ENCODE peak calls at places on chromosomes 16 and 17, in nine cellular contexts. D, Y, B, X, N, W, J, V and P are unnamed samples.

GRCh38 chr16:78903237-78903636 is 697.3 kb downstream of the MAF start:
- DNase-seq in D (no peak), Y (no peak), B (no peak), X (no peak), N (no peak), W (no peak), J (no peak), V (no peak), P (no peak)

GRCh38 chr16:10368984-10369551 is 16.8 kb upstream of the ATF7IP2 start:
- DNase-seq in D (no peak), Y (no peak), B (no peak), X (no peak), N (peak; percentile 27), W (no peak), J (no peak), V (no peak), P (no peak)

GRCh38 chr17:36674278-36674650 is 72.9 kb downstream of the MRM1 start:
- DNase-seq in D (no peak), Y (peak; percentile 75), B (no peak), X (no peak), N (no peak), W (no peak), J (no peak), V (peak; percentile 20), P (peak; percentile 49)

GRCh38 chr17:73953206-73954033 is 250.1 kb upstream of the RPL38 start:
- DNase-seq in D (no peak), Y (no peak), B (no peak), X (no peak), N (no peak), W (no peak), J (no peak), V (no peak), P (no peak)

GRCh38 chr16:8937803-8938202 is 25.9 kb downstream of the USP7 start:
- DNase-seq in D (no peak), Y (no peak), B (no peak), X (no peak), N (no peak), W (no peak), J (no peak), V (no peak), P (no peak)

GRCh38 chr17:9509236-9509813 is 66.3 kb downstream of the STX8 start:
- DNase-seq in D (no peak), Y (no peak), B (no peak), X (no peak), N (no peak), W (no peak), J (no peak), V (no peak), P (no peak)

GRCh38 chr16:56090076-56090475 is 101.2 kb upstream of the GNAO1 start:
- DNase-seq in D (no peak), Y (no peak), B (no peak), X (no peak), N (no peak), W (no peak), J (no peak), V (no peak), P (no peak)

GRCh38 chr16:58088116-58088515 is 41.1 kb downstream of the CFAP20 start:
- DNase-seq in D (no peak), Y (no peak), B (no peak), X (no peak), N (no peak), W (no peak), J (no peak), V (no peak), P (no peak)

GRCh38 chr17:21313320-21313719 is 28.8 kb downstream of the MAP2K3 start:
- DNase-seq in D (no peak), Y (peak; percentile 23), B (no peak), X (no peak), N (no peak), W (no peak), J (no peak), V (no peak), P (no peak)

GRCh38 chr17:75289832-75290337 is 652 bp upstream of the SLC25A19 start:
- DNase-seq in D (no peak), Y (peak; percentile 79), B (peak; percentile 20), X (peak; percentile 46), N (no peak), W (peak; percentile 35), J (peak; percentile 43), V (peak; percentile 59), P (no peak)

GRCh38 chr17:44636562-44636961 is 19.7 kb upstream of the MEIOC start:
- DNase-seq in D (peak; percentile 45), Y (no peak), B (peak; percentile 61), X (no peak), N (peak; percentile 11), W (peak; percentile 71), J (no peak), V (no peak), P (no peak)

GRCh38 chr16:84577034-84577803 is 40.7 kb downstream of the COTL1 start:
- DNase-seq in D (no peak), Y (no peak), B (no peak), X (no peak), N (no peak), W (no peak), J (no peak), V (no peak), P (no peak)

GRCh38 chr17:30095507-30096244 is 20.9 kb upstream of the NSRP1 start:
- DNase-seq in D (peak; percentile 49), Y (no peak), B (peak; percentile 3), X (no peak), N (peak; percentile 26), W (peak; percentile 75), J (no peak), V (no peak), P (no peak)

GRCh38 chr17:36858119-36859002 is 78.9 kb upstream of the LHX1 start:
- DNase-seq in D (no peak), Y (no peak), B (no peak), X (no peak), N (no peak), W (no peak), J (no peak), V (no peak), P (no peak)

GRCh38 chr16:48099455-48099854 is 56.3 kb downstream of the ABCC12 start:
- DNase-seq in D (no peak), Y (no peak), B (no peak), X (no peak), N (no peak), W (no peak), J (no peak), V (no peak), P (no peak)

GRCh38 chr17:75843577-75844529 is at the start of gene UNC13D:
- DNase-seq in D (no peak), Y (peak; percentile 84), B (no peak), X (peak; percentile 49), N (peak; percentile 7), W (no peak), J (no peak), V (peak; percentile 58), P (peak; percentile 67)

GRCh38 chr16:57904101-57904500 is 66.8 kb downstream of the CNGB1 start:
- DNase-seq in D (no peak), Y (no peak), B (no peak), X (no peak), N (no peak), W (no peak), J (no peak), V (no peak), P (no peak)

GRCh38 chr16:66311306-66311705 is 55.2 kb upstream of the CDH5 start:
- DNase-seq in D (no peak), Y (no peak), B (no peak), X (no peak), N (no peak), W (no peak), J (no peak), V (no peak), P (no peak)